ENCODE peak calls at places on chromosome 1, in five cellular contexts. X, W, V, Z and D are unnamed samples. For H3K27me3, the result is how much of the 10 kb centered on the place peaks cover.

GRCh38 chr1:38076038-38076437 is 29.4 kb upstream of the POU3F1 start:
- DNase-seq in V (peak), Z (no peak), X (peak), W (no peak), D (no peak)

GRCh38 chr1:106185089-106185488 is 871.4 kb upstream of the PRMT6 start:
- DNase-seq in X (no peak), W (no peak), Z (no peak), V (no peak), D (no peak)

GRCh38 chr1:19385869-19386591 is 73.9 kb downstream of the SLC66A1 start:
- DNase-seq in Z (no peak), W (no peak), X (peak), V (no peak), D (no peak)

GRCh38 chr1:58395355-58395754 is 151.2 kb downstream of the OMA1 start:
- DNase-seq in W (no peak), X (peak), V (no peak), Z (no peak), D (no peak)

GRCh38 chr1:156652131-156652991 is 10.4 kb downstream of the BCAN start:
- DNase-seq in W (no peak), V (peak), X (peak), Z (no peak), D (no peak)

GRCh38 chr1:154326546-154327465 is 1.5 kb downstream of the ATP8B2 start:
- DNase-seq in Z (no peak), W (no peak), X (peak), V (no peak), D (no peak)

GRCh38 chr1:208430220-208430619 is 186.0 kb upstream of the PLXNA2 start:
- DNase-seq in X (no peak), V (no peak), Z (no peak), W (no peak), D (no peak)

GRCh38 chr1:26584022-26584485 is 54.5 kb downstream of the RPS6KA1 start:
- DNase-seq in Z (no peak), V (peak), X (no peak), W (no peak), D (no peak)

GRCh38 chr1:26690157-26690556 is 5.7 kb upstream of the ARID1A start:
- DNase-seq in W (no peak), V (no peak), X (no peak), Z (no peak), D (no peak)

GRCh38 chr1:107459204-107459904 is 318.5 kb downstream of the NTNG1 start:
- DNase-seq in W (no peak), Z (no peak), X (no peak), V (no peak), D (no peak)

GRCh38 chr1:167450843-167451242 is 67.5 kb downstream of the CD247 start:
- DNase-seq in Z (no peak), X (no peak), W (no peak), V (no peak), D (no peak)

GRCh38 chr1:7298749-7299151 is 472.3 kb upstream of the VAMP3 start:
- DNase-seq in W (no peak), Z (no peak), X (peak), V (no peak), D (no peak)

GRCh38 chr1:216119600-216119999 is 303.6 kb downstream of the USH2A start:
- DNase-seq in W (no peak), X (no peak), V (peak), Z (no peak), D (no peak)

GRCh38 chr1:243507001-243507671 is 251.3 kb downstream of the SDCCAG8 start:
- DNase-seq in V (no peak), Z (no peak), X (no peak), W (no peak), D (no peak)

GRCh38 chr1:66333463-66334232 is 200.3 kb upstream of the SGIP1 start:
- DNase-seq in W (no peak), Z (no peak), X (peak), V (peak), D (no peak)

GRCh38 chr1:61253059-61253735 is 170.8 kb downstream of the NFIA start:
- DNase-seq in V (no peak), X (peak), W (peak), Z (no peak), D (no peak)

GRCh38 chr1:75053207-75053606 is 81.0 kb upstream of the LHX8 start:
- DNase-seq in W (no peak), X (peak), Z (no peak), V (peak), D (no peak)

GRCh38 chr1:33332881-33333280 is 12.0 kb upstream of the A3GALT2 start:
- DNase-seq in W (no peak), V (no peak), Z (no peak), X (no peak), D (no peak)

GRCh38 chr1:30749691-30750583 is 7.6 kb downstream of the LAPTM5 start:
- DNase-seq in Z (no peak), W (peak), V (no peak), X (no peak), D (peak)

GRCh38 chr1:169022648-169023047 is 83.8 kb upstream of the ATP1B1 start:
- DNase-seq in W (no peak), Z (no peak), X (no peak), V (no peak), D (no peak)

GRCh38 chr1:198520524-198521254 is 19.8 kb downstream of the ATP6V1G3 start:
- DNase-seq in W (no peak), X (no peak), V (peak), Z (no peak), D (no peak)

GRCh38 chr1:58944439-58944838 is 160.6 kb upstream of the JUN start:
- DNase-seq in Z (no peak), W (no peak), V (no peak), X (no peak), D (peak)

GRCh38 chr1:121519042-121519755 is 334.4 kb downstream of the SRGAP2C start:
- DNase-seq in X (peak), Z (peak), V (peak), W (peak), D (peak)

GRCh38 chr1:2208309-2209239 is 14.0 kb upstream of the FAAP20 start:
- DNase-seq in Z (peak), W (no peak), X (peak), V (no peak), D (no peak)

GRCh38 chr1:16245476-16246196 is 8.7 kb upstream of the CPLANE2 start:
- DNase-seq in X (no peak), V (no peak), W (no peak), Z (no peak), D (no peak)

GRCh38 chr1:74005533-74005932 is 192.4 kb downstream of the LRRIQ3 start:
- DNase-seq in V (no peak), W (no peak), X (no peak), Z (no peak), D (no peak)
- H3K27ac ChIP-seq in V (no peak), W (no peak), X (no peak), Z (no peak), D (no peak)

DNA sequence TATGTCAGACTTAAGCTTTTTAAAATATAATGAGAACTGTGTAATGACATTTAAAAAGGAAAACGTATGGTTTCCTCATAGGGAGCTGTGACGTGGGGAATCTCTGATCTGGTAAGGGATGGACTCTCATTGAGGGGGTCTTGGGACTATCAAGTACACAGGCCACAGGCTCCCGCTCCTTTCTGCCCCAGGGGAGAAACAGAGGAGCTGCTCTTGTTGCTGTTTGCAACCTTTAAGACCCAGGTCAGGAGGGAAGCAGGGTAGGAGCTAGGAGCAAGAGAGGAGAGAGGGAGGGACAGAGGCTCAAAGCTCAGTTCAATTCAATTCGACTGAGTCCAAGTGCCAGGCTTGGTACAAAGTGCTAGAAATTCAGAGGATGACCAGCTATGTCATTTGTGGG is 185.1 kb upstream of the CSF3R start:
- DNase-seq in X (no peak), Z (no peak), W (no peak), V (no peak), D (no peak)
- H3K27me3 ChIP-seq in X (under half), Z (under half), W (under half), V (under half), D (under half)

GRCh38 chr1:162497723-162498441 is at the start of gene UHMK1:
- DNase-seq in Z (peak), V (peak), W (peak), X (peak), D (peak)
- H3K27ac ChIP-seq in Z (peak), V (peak), W (peak), X (peak), D (peak)

DNA sequence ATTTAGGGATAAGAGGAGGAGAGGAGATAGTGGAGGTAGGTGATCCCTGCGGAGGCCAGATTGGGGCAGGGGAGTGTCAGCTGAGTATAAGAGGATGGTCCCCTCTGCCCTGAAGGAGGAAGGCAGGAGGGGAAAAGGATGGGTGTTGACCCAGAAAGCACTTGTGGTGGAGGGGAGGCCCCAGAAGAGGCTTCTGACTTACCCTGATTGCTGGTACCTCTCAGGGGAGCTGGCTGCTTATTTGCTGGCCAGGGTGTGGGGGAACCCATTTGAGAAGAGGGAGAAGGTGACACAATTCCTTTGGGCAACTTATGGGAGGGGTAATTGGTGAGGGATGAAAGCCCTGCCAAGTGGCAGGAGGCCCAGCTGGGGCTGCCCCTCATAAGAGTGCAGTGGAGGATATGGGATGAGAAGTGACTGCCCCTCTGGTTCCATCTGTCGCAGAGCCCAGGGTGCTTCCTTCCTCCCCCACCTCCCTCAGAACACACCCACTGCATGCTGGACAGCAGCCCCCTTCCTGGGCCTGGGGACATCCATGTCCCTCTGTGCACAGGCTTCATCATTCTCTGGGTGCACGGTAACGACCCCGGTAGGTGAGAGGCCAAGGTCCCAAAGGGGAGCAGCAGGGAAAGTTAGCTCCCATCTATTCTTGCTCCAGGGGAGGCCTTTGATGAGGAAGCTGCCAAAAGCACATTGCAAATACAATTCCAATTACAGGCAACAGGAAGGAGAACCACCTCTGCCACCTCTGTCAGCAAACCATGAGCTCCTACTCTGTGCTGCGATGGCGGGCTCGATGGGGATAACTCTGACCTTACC is 1.4 kb upstream of the PCSK9 start:
- DNase-seq in V (no peak), Z (no peak), W (no peak), X (no peak), D (no peak)
- H3K27me3 ChIP-seq in V (under half), Z (under half), W (under half), X (half or more), D (under half)

DNA sequence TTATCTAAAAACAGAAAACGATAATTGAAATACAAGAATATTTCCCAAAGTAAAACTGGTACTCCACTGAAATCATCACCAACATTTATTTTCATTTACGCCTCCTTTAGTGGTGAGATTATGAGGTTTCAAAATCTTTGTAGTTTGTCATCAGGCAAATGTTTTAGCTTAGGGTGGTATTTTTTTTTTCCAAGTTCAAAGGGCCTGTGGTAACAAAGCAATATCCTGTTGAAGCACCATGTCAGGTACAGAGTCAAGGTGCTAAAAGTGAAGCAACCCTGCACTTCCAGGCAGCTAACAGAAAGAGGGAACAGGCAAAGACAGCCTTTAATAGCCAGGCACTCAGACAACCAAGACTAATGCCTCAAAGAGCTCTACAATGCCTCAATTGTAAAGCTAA is 89.2 kb downstream of the JAK1 start:
- DNase-seq in W (peak), V (no peak), X (no peak), Z (no peak), D (peak)
- H3K27ac ChIP-seq in W (no peak), V (no peak), X (peak), Z (no peak), D (no peak)

GRCh38 chr1:46535063-46535462 is 16.4 kb downstream of the KNCN start:
- DNase-seq in V (peak), X (no peak), Z (no peak), W (no peak), D (no peak)

GRCh38 chr1:46536527-46536926 is 14.9 kb downstream of the KNCN start:
- DNase-seq in X (no peak), Z (no peak), W (no peak), V (no peak), D (no peak)

GRCh38 chr1:46539968-46540367 is 11.5 kb downstream of the KNCN start:
- DNase-seq in Z (no peak), V (no peak), W (no peak), X (no peak), D (no peak)

GRCh38 chr1:46537651-46538050 is 13.8 kb downstream of the KNCN start:
- DNase-seq in X (no peak), V (no peak), W (no peak), Z (no peak), D (no peak)

GRCh38 chr1:46538147-46538546 is 13.3 kb downstream of the KNCN start:
- DNase-seq in V (no peak), Z (no peak), X (no peak), W (no peak), D (no peak)
- H3K27me3 ChIP-seq in V (half or more), Z (under half), X (under half), W (under half), D (under half)

GRCh38 chr1:235411489-235412486 is 44.6 kb downstream of the TBCE start:
- DNase-seq in V (peak), Z (no peak), X (no peak), W (no peak), D (no peak)
- H3K27ac ChIP-seq in V (peak), Z (no peak), X (no peak), W (no peak), D (no peak)